ENCODE peak calls at places on chromosome 22, in ten cellular contexts. C is HFFc6; S is HTR-8/SVneo; V is NCI-H510A; H is EL; J is T-helper 9 cell; F is CD8-positive, alpha-beta T cell; L is stimulated activated CD8-positive, alpha-beta memory T cell treated with anti-CD3 and anti-CD28 coated beads, Interleukin-4, amount 100 ng/mL, for 1 hour; N is neural progenitor cell; M is RKO. W is an unnamed sample.

GRCh38 chr22:16717699-16718558 is 107.3 kb downstream of the XKR3 start:
- DNase-seq in L (no peak), M (no peak), J (no peak), S (no peak), N (no peak), H (no peak), C (no peak), F (no peak), V (no peak), W (peak; percentile 63)

GRCh38 chr22:36397081-36397766 is 9.5 kb upstream of the MYH9 start:
- DNase-seq in F (no peak), C (peak; percentile 56), S (no peak), M (no peak), V (no peak), N (no peak), L (no peak), H (peak; percentile 94), J (no peak), W (no peak)

GRCh38 chr22:49094151-49094550 is 733.5 kb downstream of the BRD1 start:
- DNase-seq in V (no peak), H (no peak), F (no peak), J (no peak), N (no peak), C (no peak), S (no peak), L (no peak), M (no peak), W (no peak)

GRCh38 chr22:22926359-22927195 is 39.0 kb downstream of the IGLL5 start:
- DNase-seq in N (no peak), F (no peak), S (no peak), H (no peak), L (no peak), V (no peak), C (no peak), M (no peak), J (no peak), W (no peak)

GRCh38 chr22:20169253-20169822 is 18.5 kb upstream of the CCDC188 start:
- DNase-seq in H (no peak), V (no peak), S (no peak), J (no peak), F (no peak), N (no peak), M (no peak), C (no peak), L (no peak), W (no peak)

GRCh38 chr22:45881524-45881875 is 95.5 kb downstream of the WNT7B start:
- DNase-seq in F (no peak), C (no peak), N (no peak), M (no peak), V (no peak), H (no peak), S (no peak), L (no peak), J (no peak), W (no peak)

GRCh38 chr22:18971321-18971751 is 35.2 kb upstream of the PRODH start:
- DNase-seq in V (no peak), F (no peak), N (no peak), C (no peak), J (no peak), L (no peak), S (no peak), H (no peak), M (no peak), W (no peak)

GRCh38 chr22:33271390-33272161 is 213.4 kb upstream of the SYN3 start:
- DNase-seq in J (no peak), L (no peak), M (peak; percentile 4), C (no peak), F (no peak), N (peak; percentile 13), H (no peak), V (no peak), S (no peak), W (no peak)

GRCh38 chr22:21961886-21962654 is 9.4 kb upstream of the PPM1F start:
- DNase-seq in L (no peak), V (no peak), M (peak; percentile 38), J (no peak), H (peak; percentile 46), N (no peak), C (peak; percentile 23), S (no peak), F (no peak), W (no peak)

GRCh38 chr22:49274754-49275380 is 552.8 kb downstream of the BRD1 start:
- DNase-seq in C (no peak), M (no peak), J (no peak), S (no peak), L (no peak), V (no peak), H (no peak), F (no peak), N (no peak), W (no peak)

GRCh38 chr22:37465721-37466120 is 20.5 kb downstream of the MFNG start:
- DNase-seq in N (no peak), V (no peak), F (no peak), H (no peak), S (no peak), C (no peak), M (no peak), L (no peak), J (no peak), W (no peak)

GRCh38 chr22:29130490-29130889 is 57.7 kb downstream of the KREMEN1 start:
- DNase-seq in V (no peak), H (no peak), N (no peak), F (no peak), M (no peak), J (no peak), S (no peak), L (no peak), C (no peak), W (peak; percentile 22)

GRCh38 chr22:48864748-48865147 is 962.9 kb downstream of the BRD1 start:
- DNase-seq in S (no peak), J (no peak), N (no peak), H (no peak), V (no peak), M (no peak), F (no peak), C (no peak), L (no peak), W (no peak)

GRCh38 chr22:20267441-20268288 is 453 bp downstream of the RTN4R start:
- DNase-seq in S (no peak), N (peak; percentile 81), L (no peak), C (no peak), F (no peak), J (no peak), V (no peak), M (peak; percentile 19), H (no peak), W (no peak)

GRCh38 chr22:40345801-40346177 is 511 bp upstream of the ADSL start:
- DNase-seq in C (peak; percentile 11), J (peak; percentile 48), L (no peak), V (no peak), N (peak; percentile 53), M (peak; percentile 44), H (peak; percentile 51), F (no peak), S (peak; percentile 29), W (peak; percentile 55)

W was measured in SK-MEL-5.